ENCODE peak calls at places on chromosome 4, in four cellular contexts. L is SK-N-SH, Y is K562, M is HepG2. W is an unnamed sample. For H3K4me1, the result is how much of the 10 kb centered on the place peaks cover.

GRCh38 chr4:182776376-182777058 is 140.7 kb downstream of the DCTD start:
- DNase-seq in L (no peak), Y (no peak), M (no peak), W (no peak)

GRCh38 chr4:148216866-148217814 is 225.1 kb downstream of the NR3C2 start:
- DNase-seq in L (no peak), Y (no peak), M (no peak), W (no peak)

GRCh38 chr4:1809754-1810502 is 16.8 kb downstream of the FGFR3 start:
- DNase-seq in L (peak), Y (peak), M (peak), W (peak)

GRCh38 chr4:105613326-105613725 is 60.9 kb downstream of the ARHGEF38 start:
- DNase-seq in L (no peak), Y (no peak), M (no peak), W (no peak)

GRCh38 chr4:113776679-113777078 is 15.1 kb upstream of the CAMK2D start:
- DNase-seq in L (no peak), Y (no peak), M (no peak), W (no peak)

GRCh38 chr4:137685357-137685756 is 153.1 kb upstream of the PCDH18 start:
- DNase-seq in L (peak), Y (no peak), M (no peak), W (no peak)

GRCh38 chr4:25875281-25875745 is 12.5 kb upstream of the SEL1L3 start:
- DNase-seq in L (no peak), Y (no peak), M (no peak), W (no peak)

GRCh38 chr4:166301266-166301665 is 428.2 kb downstream of the TLL1 start:
- DNase-seq in L (no peak), Y (no peak), M (no peak), W (no peak)

GRCh38 chr4:67234296-67234695 is 311.0 kb downstream of the CENPC start:
- DNase-seq in L (no peak), Y (no peak), M (no peak), W (no peak)

GRCh38 chr4:22515145-22515887 is 550 bp downstream of the ADGRA3 start:
- DNase-seq in L (peak), Y (peak), M (peak), W (no peak)

GRCh38 chr4:73864365-73864764 is 4.8 kb upstream of the CXCL1 start:
- DNase-seq in L (no peak), Y (peak), M (peak), W (no peak)

GRCh38 chr4:1612278-1613098 is 71.6 kb downstream of the FAM53A start:
- DNase-seq in L (no peak), Y (no peak), M (no peak), W (no peak)

GRCh38 chr4:90120037-90120436 is 7.2 kb upstream of the CCSER1 start:
- DNase-seq in L (no peak), Y (no peak), M (no peak), W (no peak)

GRCh38 chr4:143667461-143667860 is 33.0 kb downstream of the FREM3 start:
- DNase-seq in L (peak), Y (no peak), M (no peak), W (no peak)

GRCh38 chr4:140266958-140267568 is 106.4 kb upstream of the SCOC start:
- DNase-seq in L (no peak), Y (no peak), M (no peak), W (no peak)

GRCh38 chr4:188423039-188423438 is 283.8 kb downstream of the TRIML1 start:
- DNase-seq in L (no peak), Y (no peak), M (no peak), W (no peak)

GRCh38 chr4:155571184-155571944 is 95.3 kb upstream of the GUCY1A1 start:
- DNase-seq in L (peak), Y (no peak), M (no peak), W (no peak)

GRCh38 chr4:186008057-186008456 is 60.9 kb upstream of the TLR3 start:
- DNase-seq in L (no peak), Y (no peak), M (no peak), W (no peak)

GRCh38 chr4:53489279-53489889 is 101.9 kb downstream of the LNX1 start:
- DNase-seq in L (no peak), Y (peak), M (no peak), W (no peak)

GRCh38 chr4:102322736-102323135 is 22.5 kb downstream of the SLC39A8 start:
- DNase-seq in L (no peak), Y (no peak), M (no peak), W (no peak)

GRCh38 chr4:117085185-117085701 is at the start of gene TRAM1L1:
- DNase-seq in L (peak), Y (peak), M (peak), W (no peak)

GRCh38 chr4:102139932-102140331 is 205.3 kb downstream of the SLC39A8 start:
- DNase-seq in L (no peak), Y (no peak), M (no peak), W (peak)

GRCh38 chr4:172692701-172693100 is 475.9 kb upstream of the GALNT7 start:
- DNase-seq in L (no peak), Y (no peak), M (no peak), W (no peak)

GRCh38 chr4:189834586-189834985 is 106.1 kb upstream of the FRG1 start:
- DNase-seq in L (no peak), Y (no peak), M (no peak), W (no peak)

GRCh38 chr4:18869166-18869565 is 847.6 kb upstream of the LCORL start:
- DNase-seq in L (peak), Y (no peak), M (no peak), W (no peak)

GRCh38 chr4:37830640-37831039 is 4.2 kb downstream of the PGM2 start:
- DNase-seq in L (no peak), Y (no peak), M (no peak), W (no peak)

GRCh38 chr4:21752616-21753015 is 196.0 kb downstream of the KCNIP4 start:
- DNase-seq in L (no peak), Y (no peak), M (no peak), W (no peak)

GRCh38 chr4:183180096-183180495 is 81.0 kb downstream of the WWC2 start:
- DNase-seq in L (no peak), Y (no peak), M (no peak), W (no peak)

GRCh38 chr4:168411318-168412150 is 68.8 kb downstream of the DDX60L start:
- DNase-seq in L (no peak), Y (no peak), M (no peak), W (no peak)

GRCh38 chr4:113976937-113977855 is 2.3 kb downstream of the ARSJ start:
- DNase-seq in L (no peak), Y (no peak), M (no peak), W (no peak)

GRCh38 chr4:43380093-43380492 is 487.6 kb downstream of the GRXCR1 start:
- DNase-seq in L (no peak), Y (no peak), M (no peak), W (no peak)

GRCh38 chr4:165879581-165879980 is 6.5 kb downstream of the TLL1 start:
- DNase-seq in L (no peak), Y (no peak), M (no peak), W (no peak)

GRCh38 chr4:18536420-18536819 is 514.9 kb upstream of the LCORL start:
- DNase-seq in L (peak), Y (no peak), M (peak), W (no peak)

GRCh38 chr4:108683479-108683878 is 33.1 kb downstream of the OSTC start:
- DNase-seq in L (peak), Y (no peak), M (peak), W (peak)

GRCh38 chr4:76498550-76498949 is 63.5 kb downstream of the SHROOM3 start:
- DNase-seq in L (no peak), Y (no peak), M (peak), W (no peak)
- H3K4me1 ChIP-seq in L (under half), Y (under half), M (under half), W (under half)

DNA sequence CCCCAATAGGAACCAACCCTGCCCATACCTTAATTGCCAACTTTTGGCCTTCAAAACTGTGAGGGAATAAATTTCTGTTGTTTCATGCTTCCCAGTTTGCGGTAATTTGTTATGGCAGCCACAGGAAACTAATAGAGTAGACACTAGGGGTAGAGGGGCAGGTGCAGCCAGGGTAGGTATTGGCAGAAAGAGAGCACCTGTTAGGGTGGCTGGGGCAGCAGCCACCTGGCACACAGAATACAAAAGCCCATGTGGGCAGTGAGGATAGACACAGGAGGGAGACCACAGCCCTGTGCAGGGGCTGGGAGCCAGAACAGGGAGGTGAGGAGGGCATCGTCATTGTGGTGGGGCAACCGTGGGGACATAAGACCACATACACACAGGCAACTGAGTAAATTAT is 28.2 kb downstream of the IRF2 start:
- DNase-seq in L (no peak), Y (no peak), M (no peak), W (no peak)
- TF ChIP-seq ELF1 in L (no peak), Y (no peak), M (no peak), W (no peak)

GRCh38 chr4:87024181-87024580 is 89.4 kb downstream of the AFF1 start:
- DNase-seq in L (no peak), Y (no peak), M (no peak), W (no peak)

GRCh38 chr4:87017580-87018061 is 82.8 kb downstream of the AFF1 start:
- DNase-seq in L (no peak), Y (peak), M (no peak), W (no peak)

GRCh38 chr4:87019243-87019817 is 84.5 kb downstream of the AFF1 start:
- DNase-seq in L (no peak), Y (no peak), M (no peak), W (no peak)

GRCh38 chr4:87018751-87019150 is 83.9 kb downstream of the AFF1 start:
- DNase-seq in L (no peak), Y (no peak), M (no peak), W (no peak)

DNA sequence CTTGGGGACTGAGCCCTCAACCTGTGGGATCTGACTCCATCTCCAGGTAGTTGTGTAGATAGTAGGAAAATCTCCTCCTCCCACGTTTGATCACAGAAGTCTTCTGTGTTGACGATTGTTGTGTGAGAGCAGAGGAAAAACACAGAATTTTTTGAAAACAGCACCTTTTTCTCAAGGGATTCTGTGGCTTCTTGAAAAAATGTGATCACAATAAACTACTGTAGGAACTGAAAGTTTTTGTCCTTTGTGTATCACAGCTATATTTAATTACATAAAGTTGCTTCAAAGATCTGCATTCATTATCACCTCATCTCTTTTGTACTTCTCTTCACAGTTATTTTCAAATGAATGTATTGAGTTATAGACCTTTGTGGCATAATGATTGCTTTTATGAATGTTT is 85.1 kb downstream of the AFF1 start:
- DNase-seq in L (no peak), Y (no peak), M (no peak), W (no peak)
- H3K4me1 ChIP-seq in L (under half), Y (half or more), M (under half), W (under half)

GRCh38 chr4:78520808-78521226 is 30.8 kb upstream of the ANXA3 start:
- DNase-seq in L (no peak), Y (no peak), M (no peak), W (no peak)
- TF ChIP-seq ELF1 in L (no peak), Y (no peak), M (no peak), W (no peak)

GRCh38 chr4:87089368-87089767 is 131.1 kb downstream of the KLHL8 start:
- DNase-seq in L (no peak), Y (no peak), M (peak), W (no peak)
- H3K4me1 ChIP-seq in L (under half), Y (under half), M (under half), W (under half)

DNA sequence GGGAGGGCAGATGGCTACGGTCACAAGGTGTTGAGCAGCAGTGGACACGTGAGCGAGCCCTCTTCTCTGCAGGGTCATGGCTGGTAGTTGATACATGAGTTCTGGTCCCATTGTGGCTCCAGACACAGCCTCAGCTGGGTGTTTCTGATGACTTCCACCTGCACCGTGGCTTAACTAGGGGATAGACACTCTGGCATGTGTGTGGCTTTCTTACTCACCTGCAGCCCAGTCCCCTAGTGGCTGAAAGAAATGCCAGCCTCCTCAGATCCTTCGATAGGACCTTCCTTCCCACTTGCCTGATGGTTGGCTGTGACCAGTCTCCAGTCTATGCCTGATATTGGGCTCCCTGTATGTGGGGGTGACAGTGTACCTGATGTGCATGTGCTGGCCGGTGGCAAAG is 5.0 kb downstream of the GPR78 start:
- DNase-seq in L (no peak), Y (no peak), M (no peak), W (no peak)
- TF ChIP-seq ELF1 in L (no peak), Y (no peak), M (no peak), W (no peak)

DNA sequence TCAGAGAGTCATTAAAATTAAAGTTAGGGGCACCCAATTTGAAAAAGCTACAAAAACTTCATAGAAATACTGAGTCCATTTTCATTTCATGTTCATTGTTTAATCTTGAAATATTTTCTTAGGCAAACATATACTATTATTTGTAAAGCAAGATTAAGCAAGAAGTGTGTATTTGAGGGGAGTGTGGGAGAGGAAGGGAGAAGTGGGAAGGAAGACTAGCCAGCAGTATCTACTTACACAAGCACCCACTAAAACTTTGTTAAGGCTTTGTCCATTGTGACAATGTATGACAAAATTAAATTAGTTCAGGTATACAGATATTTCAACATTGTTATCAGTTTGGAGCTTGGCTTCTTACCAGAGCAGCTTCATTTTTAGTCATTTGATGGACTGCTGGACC is 222.9 kb downstream of the ARHGAP24 start:
- DNase-seq in L (no peak), Y (no peak), M (no peak), W (no peak)
- H3K4me1 ChIP-seq in L (under half), Y (under half), M (under half), W (under half)

W was measured in HCT116.